ENCODE peak calls at places on chromosomes 1 and 21, in five cellular contexts. I, C, J, Y and K are unnamed samples.

GRCh38 chr1:233480198-233480597 is 133.7 kb upstream of the KCNK1 start:
- DNase-seq in I (no peak), C (no peak), J (no peak), Y (no peak), K (no peak)

GRCh38 chr21:45390121-45390751 is 14.7 kb upstream of the COL18A1 start:
- DNase-seq in I (no peak), C (no peak), J (no peak), Y (no peak), K (no peak)

GRCh38 chr21:34807881-34808568 is 139.2 kb downstream of the CLIC6 start:
- DNase-seq in I (peak), C (peak), J (no peak), Y (peak), K (no peak)

GRCh38 chr1:17617787-17618557 is 78.5 kb downstream of the ARHGEF10L start:
- DNase-seq in I (peak), C (no peak), J (no peak), Y (no peak), K (no peak)

GRCh38 chr1:84907095-84907827 is 14.3 kb upstream of the LPAR3 start:
- DNase-seq in I (peak), C (no peak), J (no peak), Y (no peak), K (no peak)

GRCh38 chr1:6554907-6555778 is at the start of gene TAS1R1:
- DNase-seq in I (no peak), C (no peak), J (no peak), Y (no peak), K (peak)

GRCh38 chr21:43702785-43703067 is 16.2 kb upstream of the PDXK start:
- DNase-seq in I (no peak), C (no peak), J (no peak), Y (no peak), K (no peak)

GRCh38 chr1:197919523-197920301 is 2.5 kb downstream of the LHX9 start:
- DNase-seq in I (no peak), C (no peak), J (peak), Y (no peak), K (no peak)

GRCh38 chr1:20380616-20381035 is 90.0 kb downstream of the VWA5B1 start:
- DNase-seq in I (peak), C (peak), J (no peak), Y (no peak), K (no peak)

GRCh38 chr21:35400233-35400939 is 351.3 kb upstream of the RUNX1 start:
- DNase-seq in I (peak), C (peak), J (no peak), Y (peak), K (peak)

GRCh38 chr1:89363196-89363595 is 663 bp upstream of the GBP6 start:
- DNase-seq in I (peak), C (no peak), J (no peak), Y (no peak), K (no peak)

GRCh38 chr1:167107456-167107855 is 13.6 kb downstream of the STYXL2 start:
- DNase-seq in I (peak), C (no peak), J (no peak), Y (no peak), K (no peak)

GRCh38 chr21:42621828-42622199 is 31.6 kb upstream of the PDE9A start:
- DNase-seq in I (no peak), C (no peak), J (peak), Y (no peak), K (no peak)

GRCh38 chr1:35222322-35223108 is 29.6 kb upstream of the SFPQ start:
- DNase-seq in I (peak), C (no peak), J (no peak), Y (no peak), K (no peak)

GRCh38 chr1:245393694-245394093 is 238.9 kb downstream of the KIF26B start:
- DNase-seq in I (no peak), C (no peak), J (no peak), Y (no peak), K (no peak)

GRCh38 chr1:7008331-7008730 is 223.1 kb downstream of the CAMTA1 start:
- DNase-seq in I (no peak), C (no peak), J (no peak), Y (no peak), K (no peak)

GRCh38 chr1:109793486-109794318 is 30.0 kb upstream of the EPS8L3 start:
- DNase-seq in I (peak), C (no peak), J (no peak), Y (peak), K (no peak)

GRCh38 chr1:185804206-185804605 is 70.0 kb downstream of the HMCN1 start:
- DNase-seq in I (no peak), C (no peak), J (no peak), Y (no peak), K (no peak)

GRCh38 chr1:208089971-208090755 is 154.0 kb downstream of the PLXNA2 start:
- DNase-seq in I (no peak), C (no peak), J (peak), Y (no peak), K (no peak)

GRCh38 chr21:26852422-26852821 is 7.2 kb upstream of the ADAMTS1 start:
- DNase-seq in I (no peak), C (no peak), J (no peak), Y (no peak), K (no peak)

GRCh38 chr1:170765712-170766330 is 101.9 kb downstream of the PRRX1 start:
- DNase-seq in I (peak), C (peak), J (no peak), Y (no peak), K (no peak)
- TF ChIP-seq CTCF in I (peak), C (peak), J (peak), Y (no peak), K (peak)

GRCh38 chr1:15000030-15000429 is 153.5 kb upstream of the TMEM51 start:
- DNase-seq in I (no peak), C (no peak), J (no peak), Y (no peak), K (no peak)
- TF ChIP-seq CTCF in I (no peak), C (no peak), J (no peak), Y (no peak), K (no peak)

DNA sequence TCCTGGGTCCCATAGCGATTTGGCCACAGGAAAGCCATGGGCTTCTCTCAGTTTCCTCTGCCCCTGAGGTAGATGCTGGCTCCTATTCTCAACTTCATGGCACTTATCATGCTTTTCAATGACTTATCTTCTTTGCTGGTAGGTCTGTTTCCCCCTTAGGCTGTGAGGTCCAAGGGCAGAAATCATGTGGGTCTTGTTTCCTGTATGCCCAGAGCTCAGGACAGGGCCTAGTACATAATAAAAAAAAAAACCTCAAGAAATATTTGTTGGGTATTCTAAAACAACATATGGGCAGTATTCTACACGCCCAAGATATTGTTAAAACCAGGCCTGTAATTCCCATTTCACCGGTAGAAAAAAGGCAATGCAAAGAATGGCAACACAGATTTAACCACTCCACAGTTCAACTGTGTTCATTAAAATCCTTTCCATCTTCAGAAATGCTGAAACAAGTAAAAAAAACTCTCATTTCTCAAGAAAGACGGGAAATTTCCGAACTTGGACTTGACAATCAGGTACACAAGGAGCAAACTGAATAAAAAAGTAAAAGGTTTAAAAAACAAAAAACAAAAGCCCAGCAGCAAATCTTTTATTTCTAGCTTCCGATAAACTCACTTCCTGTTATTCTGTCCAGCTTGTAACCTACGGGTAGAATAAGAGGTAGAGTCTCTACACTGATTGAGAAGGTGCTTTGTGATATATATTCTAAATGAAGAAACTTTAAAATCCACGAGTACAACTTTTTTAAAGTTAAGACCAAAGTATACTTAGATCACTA is 6.3 kb upstream of the TDRD10 start:
- DNase-seq in I (no peak), C (no peak), J (no peak), Y (no peak), K (no peak)
- TF ChIP-seq CTCF in I (no peak), C (no peak), J (no peak), Y (no peak), K (no peak)

DNA sequence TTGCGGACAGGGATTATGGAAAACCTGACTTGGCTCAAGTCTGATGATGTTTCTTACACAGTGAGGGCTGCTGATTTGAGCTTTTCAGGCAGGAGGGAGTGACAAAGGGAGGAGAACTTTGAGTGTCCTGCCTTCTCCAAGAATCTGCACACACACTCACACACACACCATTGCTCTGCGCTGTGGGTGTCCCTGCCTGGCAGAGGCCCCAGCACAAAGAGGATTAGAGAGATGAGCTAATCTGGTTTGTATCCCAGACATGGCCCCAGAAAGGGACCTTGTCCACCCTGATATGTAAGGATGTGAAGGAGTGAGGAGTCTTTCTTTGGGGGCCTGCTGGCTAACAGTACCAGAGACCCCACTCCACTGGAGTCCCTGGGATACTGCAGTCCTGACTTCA is 5.9 kb upstream of the WNT2B start:
- DNase-seq in I (no peak), C (no peak), J (no peak), Y (no peak), K (no peak)
- TF ChIP-seq CTCF in I (no peak), C (no peak), J (no peak), Y (no peak), K (no peak)

DNA sequence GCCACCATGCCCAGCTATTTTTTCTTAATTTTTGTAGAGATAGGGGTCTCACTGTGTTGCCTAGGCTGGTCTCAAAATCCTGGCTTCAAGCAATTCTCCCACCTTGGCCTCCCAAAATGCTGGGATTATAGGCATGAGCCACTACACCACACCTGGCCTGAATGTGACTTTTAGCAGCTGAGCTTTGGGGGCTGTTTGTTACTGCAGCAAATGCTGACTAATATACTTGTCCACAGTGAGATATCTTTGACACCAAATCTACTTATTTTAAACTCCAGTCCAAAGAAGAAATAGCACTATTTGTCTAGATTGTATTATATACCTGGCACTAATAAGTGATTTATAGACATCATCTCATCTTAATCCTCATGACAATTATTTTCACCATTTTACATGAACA is 30.5 kb downstream of the LRRC52 start:
- DNase-seq in I (no peak), C (no peak), J (no peak), Y (no peak), K (no peak)
- TF ChIP-seq CTCF in I (no peak), C (no peak), J (no peak), Y (no peak), K (no peak)

GRCh38 chr1:98292994-98293393 is 368.5 kb upstream of the SNX7 start:
- DNase-seq in I (no peak), C (peak), J (no peak), Y (no peak), K (no peak)
- TF ChIP-seq CTCF in I (no peak), C (no peak), J (no peak), Y (no peak), K (no peak)

GRCh38 chr1:161122967-161123366 is 5.1 kb downstream of the NIT1 start:
- DNase-seq in I (no peak), C (no peak), J (no peak), Y (no peak), K (no peak)
- TF ChIP-seq CTCF in I (no peak), C (no peak), J (no peak), Y (no peak), K (no peak)